ENCODE peak calls at places on chromosomes 12 and 14, in six cellular contexts. F, I, Y, R, N and Z are unnamed samples.

GRCh38 chr14:52267501-52268190 is at the start of gene PTGDR:
- DNase-seq in R (no peak), F (no peak), N (peak), I (peak), Y (no peak), Z (no peak)

GRCh38 chr12:22729898-22730443 is 105.0 kb downstream of the ETNK1 start:
- DNase-seq in Y (no peak), N (no peak), F (no peak), R (peak), I (no peak), Z (no peak)

GRCh38 chr12:22627351-22627750 is 2.4 kb downstream of the ETNK1 start:
- DNase-seq in R (no peak), Y (no peak), I (no peak), N (no peak), F (no peak), Z (no peak)

GRCh38 chr12:95198914-95199313 is 18.4 kb downstream of the FGD6 start:
- DNase-seq in N (no peak), Y (no peak), I (no peak), R (no peak), F (no peak), Z (no peak)

GRCh38 chr12:17954788-17955187 is 135.2 kb downstream of the RERGL start:
- DNase-seq in N (no peak), R (no peak), I (no peak), F (no peak), Y (no peak), Z (no peak)

GRCh38 chr12:75954076-75954475 is 77.5 kb downstream of the PHLDA1 start:
- DNase-seq in N (no peak), F (peak), R (peak), I (no peak), Y (no peak), Z (no peak)

GRCh38 chr12:77946541-77947021 is 115.9 kb downstream of the NAV3 start:
- DNase-seq in F (no peak), I (no peak), R (no peak), N (no peak), Y (no peak), Z (no peak)

GRCh38 chr14:69073429-69073828 is 79.5 kb downstream of the DCAF5 start:
- DNase-seq in F (no peak), I (no peak), N (no peak), Y (no peak), R (no peak), Z (no peak)

GRCh38 chr12:95738024-95738611 is 52.4 kb downstream of the NTN4 start:
- DNase-seq in R (no peak), Y (no peak), I (no peak), N (no peak), F (peak), Z (no peak)

GRCh38 chr12:130017571-130018449 is 114.0 kb upstream of the TMEM132D start:
- DNase-seq in N (no peak), R (no peak), F (no peak), I (no peak), Y (no peak), Z (peak)

GRCh38 chr14:67167420-67168109 is 21.7 kb upstream of the GARIN2 start:
- DNase-seq in I (no peak), Y (no peak), N (no peak), F (no peak), R (no peak), Z (no peak)

GRCh38 chr12:103903979-103904378 is 26.2 kb upstream of the HSP90B1 start:
- DNase-seq in F (no peak), Y (no peak), I (no peak), N (no peak), R (no peak), Z (no peak)

GRCh38 chr12:116080415-116080814 is 197.1 kb downstream of the MED13L start:
- DNase-seq in N (no peak), Y (no peak), R (no peak), F (no peak), I (no peak), Z (no peak)

GRCh38 chr12:67068204-67068731 is 200.9 kb upstream of the CAND1 start:
- DNase-seq in N (no peak), Y (no peak), F (no peak), R (no peak), I (no peak), Z (no peak)